ENCODE peak calls at places on chromosomes 11 and 22, in six cellular contexts. One of them, this sample, is unnamed.

GRCh38 chr11:78798567-78799170 is 224.0 kb upstream of the NARS2 start:
- DNase-seq in stimulated activated CD4-positive, alpha-beta T cell treated with anti-CD3 and anti-CD28 coated beads, Interleukin-2, amount 100 ng/mL, for 48 hours: peak; percentile 38
- DNase-seq in amygdala: no peak
- DNase-seq in H54: peak; percentile 72
- DNase-seq in NCI-H2029 treated with DMSO at 0.1 percent for 48 hours: peak; percentile 59
- DNase-seq in RPMI7951: peak; percentile 76
- DNase-seq in this sample: peak; percentile 51

GRCh38 chr11:125397421-125397820 is 98.6 kb downstream of the FEZ1 start:
- DNase-seq in stimulated activated CD4-positive, alpha-beta T cell treated with anti-CD3 and anti-CD28 coated beads, Interleukin-2, amount 100 ng/mL, for 48 hours: no peak
- DNase-seq in amygdala: no peak
- DNase-seq in H54: no peak
- DNase-seq in NCI-H2029 treated with DMSO at 0.1 percent for 48 hours: no peak
- DNase-seq in RPMI7951: no peak
- DNase-seq in this sample: no peak

GRCh38 chr22:39472570-39473556 is 16.1 kb downstream of the MGAT3 start:
- DNase-seq in stimulated activated CD4-positive, alpha-beta T cell treated with anti-CD3 and anti-CD28 coated beads, Interleukin-2, amount 100 ng/mL, for 48 hours: no peak
- DNase-seq in amygdala: no peak
- DNase-seq in H54: no peak
- DNase-seq in NCI-H2029 treated with DMSO at 0.1 percent for 48 hours: peak; percentile 16
- DNase-seq in RPMI7951: no peak
- DNase-seq in this sample: no peak

GRCh38 chr11:111730871-111731591 is 35.2 kb downstream of the PPP2R1B start:
- DNase-seq in stimulated activated CD4-positive, alpha-beta T cell treated with anti-CD3 and anti-CD28 coated beads, Interleukin-2, amount 100 ng/mL, for 48 hours: no peak
- DNase-seq in amygdala: no peak
- DNase-seq in H54: no peak
- DNase-seq in NCI-H2029 treated with DMSO at 0.1 percent for 48 hours: peak; percentile 78
- DNase-seq in RPMI7951: peak; percentile 74
- DNase-seq in this sample: no peak

GRCh38 chr22:42820075-42820763 is 36.9 kb downstream of the ARFGAP3 start:
- DNase-seq in stimulated activated CD4-positive, alpha-beta T cell treated with anti-CD3 and anti-CD28 coated beads, Interleukin-2, amount 100 ng/mL, for 48 hours: no peak
- DNase-seq in amygdala: no peak
- DNase-seq in H54: peak; percentile 28
- DNase-seq in NCI-H2029 treated with DMSO at 0.1 percent for 48 hours: peak; percentile 20
- DNase-seq in RPMI7951: peak; percentile 63
- DNase-seq in this sample: peak; percentile 12

GRCh38 chr22:19173047-19174035 is 5.2 kb downstream of the SLC25A1 start:
- DNase-seq in stimulated activated CD4-positive, alpha-beta T cell treated with anti-CD3 and anti-CD28 coated beads, Interleukin-2, amount 100 ng/mL, for 48 hours: no peak
- DNase-seq in amygdala: no peak
- DNase-seq in H54: no peak
- DNase-seq in NCI-H2029 treated with DMSO at 0.1 percent for 48 hours: no peak
- DNase-seq in RPMI7951: no peak
- DNase-seq in this sample: no peak

GRCh38 chr11:57324154-57324885 is 432 bp downstream of the TNKS1BP1 start:
- DNase-seq in stimulated activated CD4-positive, alpha-beta T cell treated with anti-CD3 and anti-CD28 coated beads, Interleukin-2, amount 100 ng/mL, for 48 hours: no peak
- DNase-seq in amygdala: no peak
- DNase-seq in H54: peak; percentile 40
- DNase-seq in NCI-H2029 treated with DMSO at 0.1 percent for 48 hours: no peak
- DNase-seq in RPMI7951: peak; percentile 50
- DNase-seq in this sample: no peak

GRCh38 chr22:48181168-48181955 is 1418.9 kb downstream of the TBC1D22A start:
- DNase-seq in stimulated activated CD4-positive, alpha-beta T cell treated with anti-CD3 and anti-CD28 coated beads, Interleukin-2, amount 100 ng/mL, for 48 hours: no peak
- DNase-seq in amygdala: no peak
- DNase-seq in H54: no peak
- DNase-seq in NCI-H2029 treated with DMSO at 0.1 percent for 48 hours: no peak
- DNase-seq in RPMI7951: no peak
- DNase-seq in this sample: no peak

GRCh38 chr11:74710291-74710938 is 20.8 kb downstream of the CHRDL2 start:
- DNase-seq in stimulated activated CD4-positive, alpha-beta T cell treated with anti-CD3 and anti-CD28 coated beads, Interleukin-2, amount 100 ng/mL, for 48 hours: no peak
- DNase-seq in amygdala: no peak
- DNase-seq in H54: no peak
- DNase-seq in NCI-H2029 treated with DMSO at 0.1 percent for 48 hours: no peak
- DNase-seq in RPMI7951: no peak
- DNase-seq in this sample: no peak

GRCh38 chr11:13009921-13010736 is 1.0 kb downstream of the RASSF10 start:
- DNase-seq in stimulated activated CD4-positive, alpha-beta T cell treated with anti-CD3 and anti-CD28 coated beads, Interleukin-2, amount 100 ng/mL, for 48 hours: no peak
- DNase-seq in amygdala: no peak
- DNase-seq in H54: no peak
- DNase-seq in NCI-H2029 treated with DMSO at 0.1 percent for 48 hours: no peak
- DNase-seq in RPMI7951: peak; percentile 30
- DNase-seq in this sample: no peak

GRCh38 chr11:41245184-41245583 is 214.3 kb downstream of the LRRC4C start:
- DNase-seq in stimulated activated CD4-positive, alpha-beta T cell treated with anti-CD3 and anti-CD28 coated beads, Interleukin-2, amount 100 ng/mL, for 48 hours: no peak
- DNase-seq in amygdala: no peak
- DNase-seq in H54: no peak
- DNase-seq in NCI-H2029 treated with DMSO at 0.1 percent for 48 hours: no peak
- DNase-seq in RPMI7951: no peak
- DNase-seq in this sample: no peak

GRCh38 chr11:68498903-68499883 is 38.6 kb downstream of the PPP6R3 start:
- DNase-seq in stimulated activated CD4-positive, alpha-beta T cell treated with anti-CD3 and anti-CD28 coated beads, Interleukin-2, amount 100 ng/mL, for 48 hours: no peak
- DNase-seq in amygdala: no peak
- DNase-seq in H54: no peak
- DNase-seq in NCI-H2029 treated with DMSO at 0.1 percent for 48 hours: no peak
- DNase-seq in RPMI7951: no peak
- DNase-seq in this sample: no peak

GRCh38 chr22:37563153-37564081 is 3.1 kb downstream of the CDC42EP1 start:
- DNase-seq in stimulated activated CD4-positive, alpha-beta T cell treated with anti-CD3 and anti-CD28 coated beads, Interleukin-2, amount 100 ng/mL, for 48 hours: no peak
- DNase-seq in amygdala: peak; percentile 64
- DNase-seq in H54: peak; percentile 71
- DNase-seq in NCI-H2029 treated with DMSO at 0.1 percent for 48 hours: no peak
- DNase-seq in RPMI7951: peak; percentile 91
- DNase-seq in this sample: peak; percentile 82

GRCh38 chr11:132490976-132491375 is 1041.3 kb downstream of the OPCML start:
- DNase-seq in stimulated activated CD4-positive, alpha-beta T cell treated with anti-CD3 and anti-CD28 coated beads, Interleukin-2, amount 100 ng/mL, for 48 hours: no peak
- DNase-seq in amygdala: no peak
- DNase-seq in H54: no peak
- DNase-seq in NCI-H2029 treated with DMSO at 0.1 percent for 48 hours: no peak
- DNase-seq in RPMI7951: peak; percentile 13
- DNase-seq in this sample: no peak

GRCh38 chr22:17566776-17567175 is 3.5 kb downstream of the SLC25A18 start:
- DNase-seq in stimulated activated CD4-positive, alpha-beta T cell treated with anti-CD3 and anti-CD28 coated beads, Interleukin-2, amount 100 ng/mL, for 48 hours: no peak
- DNase-seq in amygdala: no peak
- DNase-seq in H54: no peak
- DNase-seq in NCI-H2029 treated with DMSO at 0.1 percent for 48 hours: no peak
- DNase-seq in RPMI7951: no peak
- DNase-seq in this sample: no peak

GRCh38 chr11:120985718-120986569 is 38.0 kb upstream of the TBCEL start:
- DNase-seq in stimulated activated CD4-positive, alpha-beta T cell treated with anti-CD3 and anti-CD28 coated beads, Interleukin-2, amount 100 ng/mL, for 48 hours: peak; percentile 28
- DNase-seq in amygdala: no peak
- DNase-seq in H54: no peak
- DNase-seq in NCI-H2029 treated with DMSO at 0.1 percent for 48 hours: peak; percentile 6
- DNase-seq in RPMI7951: peak; percentile 64
- DNase-seq in this sample: peak; percentile 16

This sample was measured in hippocampal formation.